ENCODE peak calls at places on chromosomes 4 and X, in nine cellular contexts. One of them, this sample, is unnamed.

GRCh38 chr4:66564901-66565648 is 894.8 kb upstream of the EPHA5 start:
- DNase-seq in colonic mucosa: no peak
- DNase-seq in RCC 7860: peak
- DNase-seq in nephron progenitor cell: no peak
- DNase-seq in NCI-H510A treated with DMSO at 0.1 percent for 48 hours: no peak
- DNase-seq in endothelial cell: no peak
- DNase-seq in HFF-Myc: no peak
- DNase-seq in activated naive CD4-positive, alpha-beta T cell treated with anti-CD3 and anti-CD28 coated beads, Interleukin-2, amount 10 ng/mL, durations not matched to agents 7 days and 5 days: no peak
- DNase-seq in uterus: no peak
- DNase-seq in this sample: no peak

GRCh38 chr4:123953556-123953955 is 557.0 kb downstream of the SPRY1 start:
- DNase-seq in endothelial cell: no peak
- DNase-seq in activated naive CD4-positive, alpha-beta T cell treated with anti-CD3 and anti-CD28 coated beads, Interleukin-2, amount 10 ng/mL, durations not matched to agents 7 days and 5 days: no peak
- DNase-seq in nephron progenitor cell: no peak
- DNase-seq in HFF-Myc: no peak
- DNase-seq in RCC 7860: no peak
- DNase-seq in uterus: no peak
- DNase-seq in colonic mucosa: no peak
- DNase-seq in NCI-H510A treated with DMSO at 0.1 percent for 48 hours: no peak
- DNase-seq in this sample: no peak

GRCh38 chr4:168868856-168869201 is 141.2 kb downstream of the CBR4 start:
- DNase-seq in colonic mucosa: no peak
- DNase-seq in RCC 7860: no peak
- DNase-seq in uterus: no peak
- DNase-seq in endothelial cell: no peak
- DNase-seq in activated naive CD4-positive, alpha-beta T cell treated with anti-CD3 and anti-CD28 coated beads, Interleukin-2, amount 10 ng/mL, durations not matched to agents 7 days and 5 days: no peak
- DNase-seq in NCI-H510A treated with DMSO at 0.1 percent for 48 hours: no peak
- DNase-seq in HFF-Myc: no peak
- DNase-seq in nephron progenitor cell: no peak
- DNase-seq in this sample: peak

GRCh38 chr4:51930557-51930956 is 87.6 kb downstream of the DCUN1D4 start:
- DNase-seq in NCI-H510A treated with DMSO at 0.1 percent for 48 hours: no peak
- DNase-seq in uterus: no peak
- DNase-seq in RCC 7860: no peak
- DNase-seq in colonic mucosa: no peak
- DNase-seq in activated naive CD4-positive, alpha-beta T cell treated with anti-CD3 and anti-CD28 coated beads, Interleukin-2, amount 10 ng/mL, durations not matched to agents 7 days and 5 days: no peak
- DNase-seq in HFF-Myc: no peak
- DNase-seq in nephron progenitor cell: no peak
- DNase-seq in endothelial cell: no peak
- DNase-seq in this sample: no peak

GRCh38 chrX:138710311-138710791 is 1.2 kb downstream of the FGF13 start:
- DNase-seq in uterus: no peak
- DNase-seq in activated naive CD4-positive, alpha-beta T cell treated with anti-CD3 and anti-CD28 coated beads, Interleukin-2, amount 10 ng/mL, durations not matched to agents 7 days and 5 days: no peak
- DNase-seq in NCI-H510A treated with DMSO at 0.1 percent for 48 hours: no peak
- DNase-seq in colonic mucosa: no peak
- DNase-seq in endothelial cell: peak
- DNase-seq in RCC 7860: no peak
- DNase-seq in nephron progenitor cell: peak
- DNase-seq in HFF-Myc: no peak
- DNase-seq in this sample: no peak

GRCh38 chr4:15714616-15715015 is 11.8 kb downstream of the BST1 start:
- DNase-seq in colonic mucosa: no peak
- DNase-seq in NCI-H510A treated with DMSO at 0.1 percent for 48 hours: no peak
- DNase-seq in activated naive CD4-positive, alpha-beta T cell treated with anti-CD3 and anti-CD28 coated beads, Interleukin-2, amount 10 ng/mL, durations not matched to agents 7 days and 5 days: no peak
- DNase-seq in RCC 7860: no peak
- DNase-seq in uterus: no peak
- DNase-seq in nephron progenitor cell: no peak
- DNase-seq in endothelial cell: no peak
- DNase-seq in HFF-Myc: peak
- DNase-seq in this sample: no peak

GRCh38 chrX:10722804-10723364 is 102.5 kb upstream of the MID1 start:
- DNase-seq in nephron progenitor cell: peak
- DNase-seq in activated naive CD4-positive, alpha-beta T cell treated with anti-CD3 and anti-CD28 coated beads, Interleukin-2, amount 10 ng/mL, durations not matched to agents 7 days and 5 days: peak
- DNase-seq in uterus: peak
- DNase-seq in RCC 7860: peak
- DNase-seq in colonic mucosa: peak
- DNase-seq in endothelial cell: peak
- DNase-seq in NCI-H510A treated with DMSO at 0.1 percent for 48 hours: peak
- DNase-seq in HFF-Myc: peak
- DNase-seq in this sample: peak

GRCh38 chr4:42282081-42282901 is 115.0 kb upstream of the SHISA3 start:
- DNase-seq in endothelial cell: peak
- DNase-seq in uterus: peak
- DNase-seq in nephron progenitor cell: peak
- DNase-seq in RCC 7860: peak
- DNase-seq in HFF-Myc: peak
- DNase-seq in activated naive CD4-positive, alpha-beta T cell treated with anti-CD3 and anti-CD28 coated beads, Interleukin-2, amount 10 ng/mL, durations not matched to agents 7 days and 5 days: peak
- DNase-seq in colonic mucosa: peak
- DNase-seq in NCI-H510A treated with DMSO at 0.1 percent for 48 hours: peak
- DNase-seq in this sample: no peak

GRCh38 chr4:85681194-85681803 is 206.3 kb downstream of the ARHGAP24 start:
- DNase-seq in endothelial cell: no peak
- DNase-seq in NCI-H510A treated with DMSO at 0.1 percent for 48 hours: no peak
- DNase-seq in nephron progenitor cell: no peak
- DNase-seq in colonic mucosa: peak
- DNase-seq in activated naive CD4-positive, alpha-beta T cell treated with anti-CD3 and anti-CD28 coated beads, Interleukin-2, amount 10 ng/mL, durations not matched to agents 7 days and 5 days: no peak
- DNase-seq in RCC 7860: no peak
- DNase-seq in HFF-Myc: peak
- DNase-seq in uterus: no peak
- DNase-seq in this sample: no peak

GRCh38 chr4:30717208-30718020 is 2.8 kb upstream of the PCDH7 start:
- DNase-seq in HFF-Myc: no peak
- DNase-seq in nephron progenitor cell: peak
- DNase-seq in RCC 7860: peak
- DNase-seq in uterus: peak
- DNase-seq in colonic mucosa: peak
- DNase-seq in activated naive CD4-positive, alpha-beta T cell treated with anti-CD3 and anti-CD28 coated beads, Interleukin-2, amount 10 ng/mL, durations not matched to agents 7 days and 5 days: peak
- DNase-seq in NCI-H510A treated with DMSO at 0.1 percent for 48 hours: peak
- DNase-seq in endothelial cell: peak
- DNase-seq in this sample: no peak

GRCh38 chrX:32116047-32116446 is 1044.2 kb upstream of the FTHL17 start:
- DNase-seq in colonic mucosa: no peak
- DNase-seq in endothelial cell: no peak
- DNase-seq in RCC 7860: no peak
- DNase-seq in HFF-Myc: no peak
- DNase-seq in uterus: no peak
- DNase-seq in activated naive CD4-positive, alpha-beta T cell treated with anti-CD3 and anti-CD28 coated beads, Interleukin-2, amount 10 ng/mL, durations not matched to agents 7 days and 5 days: no peak
- DNase-seq in nephron progenitor cell: no peak
- DNase-seq in NCI-H510A treated with DMSO at 0.1 percent for 48 hours: no peak
- DNase-seq in this sample: no peak

GRCh38 chr4:5220028-5220427 is 168.7 kb downstream of the STK32B start:
- DNase-seq in HFF-Myc: no peak
- DNase-seq in activated naive CD4-positive, alpha-beta T cell treated with anti-CD3 and anti-CD28 coated beads, Interleukin-2, amount 10 ng/mL, durations not matched to agents 7 days and 5 days: no peak
- DNase-seq in colonic mucosa: no peak
- DNase-seq in endothelial cell: no peak
- DNase-seq in NCI-H510A treated with DMSO at 0.1 percent for 48 hours: no peak
- DNase-seq in nephron progenitor cell: peak
- DNase-seq in RCC 7860: no peak
- DNase-seq in uterus: no peak
- DNase-seq in this sample: peak

GRCh38 chr4:45078201-45078600 is 351.8 kb upstream of the GNPDA2 start:
- DNase-seq in HFF-Myc: no peak
- DNase-seq in nephron progenitor cell: no peak
- DNase-seq in NCI-H510A treated with DMSO at 0.1 percent for 48 hours: no peak
- DNase-seq in endothelial cell: no peak
- DNase-seq in activated naive CD4-positive, alpha-beta T cell treated with anti-CD3 and anti-CD28 coated beads, Interleukin-2, amount 10 ng/mL, durations not matched to agents 7 days and 5 days: no peak
- DNase-seq in colonic mucosa: no peak
- DNase-seq in uterus: no peak
- DNase-seq in RCC 7860: no peak
- DNase-seq in this sample: no peak

GRCh38 chr4:6092131-6092530 is 73.9 kb upstream of the C4orf50 start:
- DNase-seq in nephron progenitor cell: no peak
- DNase-seq in RCC 7860: no peak
- DNase-seq in NCI-H510A treated with DMSO at 0.1 percent for 48 hours: peak
- DNase-seq in colonic mucosa: no peak
- DNase-seq in uterus: no peak
- DNase-seq in HFF-Myc: no peak
- DNase-seq in endothelial cell: no peak
- DNase-seq in activated naive CD4-positive, alpha-beta T cell treated with anti-CD3 and anti-CD28 coated beads, Interleukin-2, amount 10 ng/mL, durations not matched to agents 7 days and 5 days: no peak
- DNase-seq in this sample: no peak

GRCh38 chr4:106496066-106496465 is 127.5 kb upstream of the GIMD1 start:
- DNase-seq in RCC 7860: no peak
- DNase-seq in activated naive CD4-positive, alpha-beta T cell treated with anti-CD3 and anti-CD28 coated beads, Interleukin-2, amount 10 ng/mL, durations not matched to agents 7 days and 5 days: no peak
- DNase-seq in endothelial cell: no peak
- DNase-seq in colonic mucosa: no peak
- DNase-seq in HFF-Myc: no peak
- DNase-seq in NCI-H510A treated with DMSO at 0.1 percent for 48 hours: no peak
- DNase-seq in uterus: no peak
- DNase-seq in nephron progenitor cell: no peak
- DNase-seq in this sample: no peak

GRCh38 chr4:61556277-61556676 is 356.2 kb downstream of the ADGRL3 start:
- DNase-seq in colonic mucosa: no peak
- DNase-seq in activated naive CD4-positive, alpha-beta T cell treated with anti-CD3 and anti-CD28 coated beads, Interleukin-2, amount 10 ng/mL, durations not matched to agents 7 days and 5 days: no peak
- DNase-seq in nephron progenitor cell: no peak
- DNase-seq in uterus: no peak
- DNase-seq in endothelial cell: no peak
- DNase-seq in HFF-Myc: no peak
- DNase-seq in RCC 7860: no peak
- DNase-seq in NCI-H510A treated with DMSO at 0.1 percent for 48 hours: no peak
- DNase-seq in this sample: no peak

GRCh38 chrX:46204721-46205422 is 340.3 kb downstream of the ZNF674 start:
- DNase-seq in colonic mucosa: no peak
- DNase-seq in RCC 7860: peak
- DNase-seq in activated naive CD4-positive, alpha-beta T cell treated with anti-CD3 and anti-CD28 coated beads, Interleukin-2, amount 10 ng/mL, durations not matched to agents 7 days and 5 days: no peak
- DNase-seq in uterus: no peak
- DNase-seq in NCI-H510A treated with DMSO at 0.1 percent for 48 hours: no peak
- DNase-seq in HFF-Myc: no peak
- DNase-seq in endothelial cell: no peak
- DNase-seq in nephron progenitor cell: no peak
- DNase-seq in this sample: no peak

GRCh38 chrX:68571292-68572256 is 72.7 kb downstream of the YIPF6 start:
- DNase-seq in endothelial cell: no peak
- DNase-seq in RCC 7860: peak
- DNase-seq in NCI-H510A treated with DMSO at 0.1 percent for 48 hours: no peak
- DNase-seq in activated naive CD4-positive, alpha-beta T cell treated with anti-CD3 and anti-CD28 coated beads, Interleukin-2, amount 10 ng/mL, durations not matched to agents 7 days and 5 days: no peak
- DNase-seq in colonic mucosa: no peak
- DNase-seq in uterus: no peak
- DNase-seq in HFF-Myc: peak
- DNase-seq in nephron progenitor cell: no peak
- DNase-seq in this sample: no peak

GRCh38 chrX:317424-318067 is 1.1 kb downstream of the GTPBP6 start:
- DNase-seq in NCI-H510A treated with DMSO at 0.1 percent for 48 hours: no peak
- DNase-seq in HFF-Myc: no peak
- DNase-seq in activated naive CD4-positive, alpha-beta T cell treated with anti-CD3 and anti-CD28 coated beads, Interleukin-2, amount 10 ng/mL, durations not matched to agents 7 days and 5 days: no peak
- DNase-seq in endothelial cell: no peak
- DNase-seq in RCC 7860: no peak
- DNase-seq in uterus: no peak
- DNase-seq in nephron progenitor cell: no peak
- DNase-seq in colonic mucosa: no peak
- DNase-seq in this sample: no peak

GRCh38 chr4:36159208-36159607 is 85.1 kb downstream of the ARAP2 start:
- DNase-seq in uterus: no peak
- DNase-seq in endothelial cell: peak
- DNase-seq in colonic mucosa: no peak
- DNase-seq in RCC 7860: no peak
- DNase-seq in activated naive CD4-positive, alpha-beta T cell treated with anti-CD3 and anti-CD28 coated beads, Interleukin-2, amount 10 ng/mL, durations not matched to agents 7 days and 5 days: no peak
- DNase-seq in HFF-Myc: no peak
- DNase-seq in nephron progenitor cell: no peak
- DNase-seq in NCI-H510A treated with DMSO at 0.1 percent for 48 hours: no peak
- DNase-seq in this sample: no peak

GRCh38 chrX:153469811-153470410 is 465 bp downstream of the HAUS7 start:
- DNase-seq in uterus: no peak
- DNase-seq in endothelial cell: peak
- DNase-seq in HFF-Myc: no peak
- DNase-seq in colonic mucosa: no peak
- DNase-seq in NCI-H510A treated with DMSO at 0.1 percent for 48 hours: no peak
- DNase-seq in activated naive CD4-positive, alpha-beta T cell treated with anti-CD3 and anti-CD28 coated beads, Interleukin-2, amount 10 ng/mL, durations not matched to agents 7 days and 5 days: peak
- DNase-seq in nephron progenitor cell: peak
- DNase-seq in RCC 7860: peak
- DNase-seq in this sample: no peak

GRCh38 chr4:139167774-139168444 is 9.1 kb downstream of the ELF2 start:
- DNase-seq in colonic mucosa: no peak
- DNase-seq in uterus: no peak
- DNase-seq in NCI-H510A treated with DMSO at 0.1 percent for 48 hours: peak
- DNase-seq in HFF-Myc: no peak
- DNase-seq in RCC 7860: no peak
- DNase-seq in activated naive CD4-positive, alpha-beta T cell treated with anti-CD3 and anti-CD28 coated beads, Interleukin-2, amount 10 ng/mL, durations not matched to agents 7 days and 5 days: no peak
- DNase-seq in nephron progenitor cell: no peak
- DNase-seq in endothelial cell: no peak
- DNase-seq in this sample: no peak

GRCh38 chr4:128676095-128676494 is 133.4 kb upstream of the JADE1 start:
- DNase-seq in HFF-Myc: no peak
- DNase-seq in colonic mucosa: no peak
- DNase-seq in RCC 7860: no peak
- DNase-seq in uterus: no peak
- DNase-seq in NCI-H510A treated with DMSO at 0.1 percent for 48 hours: no peak
- DNase-seq in nephron progenitor cell: no peak
- DNase-seq in activated naive CD4-positive, alpha-beta T cell treated with anti-CD3 and anti-CD28 coated beads, Interleukin-2, amount 10 ng/mL, durations not matched to agents 7 days and 5 days: no peak
- DNase-seq in endothelial cell: no peak
- DNase-seq in this sample: no peak

GRCh38 chr4:105709081-105709450 is 482 bp downstream of the GSTCD start:
- DNase-seq in activated naive CD4-positive, alpha-beta T cell treated with anti-CD3 and anti-CD28 coated beads, Interleukin-2, amount 10 ng/mL, durations not matched to agents 7 days and 5 days: no peak
- DNase-seq in uterus: no peak
- DNase-seq in HFF-Myc: no peak
- DNase-seq in endothelial cell: peak
- DNase-seq in NCI-H510A treated with DMSO at 0.1 percent for 48 hours: peak
- DNase-seq in colonic mucosa: peak
- DNase-seq in nephron progenitor cell: no peak
- DNase-seq in RCC 7860: no peak
- DNase-seq in this sample: no peak

GRCh38 chr4:186144596-186145569 is 40.4 kb downstream of the FAM149A start:
- DNase-seq in endothelial cell: peak
- DNase-seq in uterus: peak
- DNase-seq in colonic mucosa: peak
- DNase-seq in HFF-Myc: no peak
- DNase-seq in activated naive CD4-positive, alpha-beta T cell treated with anti-CD3 and anti-CD28 coated beads, Interleukin-2, amount 10 ng/mL, durations not matched to agents 7 days and 5 days: peak
- DNase-seq in RCC 7860: peak
- DNase-seq in NCI-H510A treated with DMSO at 0.1 percent for 48 hours: no peak
- DNase-seq in nephron progenitor cell: peak
- DNase-seq in this sample: no peak

GRCh38 chr4:8155660-8156421 is 2.8 kb downstream of the ABLIM2 start:
- DNase-seq in endothelial cell: no peak
- DNase-seq in RCC 7860: no peak
- DNase-seq in activated naive CD4-positive, alpha-beta T cell treated with anti-CD3 and anti-CD28 coated beads, Interleukin-2, amount 10 ng/mL, durations not matched to agents 7 days and 5 days: no peak
- DNase-seq in nephron progenitor cell: no peak
- DNase-seq in colonic mucosa: no peak
- DNase-seq in NCI-H510A treated with DMSO at 0.1 percent for 48 hours: no peak
- DNase-seq in HFF-Myc: no peak
- DNase-seq in uterus: no peak
- DNase-seq in this sample: no peak

GRCh38 chrX:109872021-109872730 is 130.7 kb upstream of the TMEM164 start:
- DNase-seq in NCI-H510A treated with DMSO at 0.1 percent for 48 hours: no peak
- DNase-seq in endothelial cell: no peak
- DNase-seq in uterus: no peak
- DNase-seq in RCC 7860: no peak
- DNase-seq in activated naive CD4-positive, alpha-beta T cell treated with anti-CD3 and anti-CD28 coated beads, Interleukin-2, amount 10 ng/mL, durations not matched to agents 7 days and 5 days: no peak
- DNase-seq in HFF-Myc: no peak
- DNase-seq in colonic mucosa: no peak
- DNase-seq in nephron progenitor cell: no peak
- DNase-seq in this sample: no peak

GRCh38 chr4:81215936-81216335 is 914 bp upstream of the PRKG2 start:
- DNase-seq in HFF-Myc: no peak
- DNase-seq in activated naive CD4-positive, alpha-beta T cell treated with anti-CD3 and anti-CD28 coated beads, Interleukin-2, amount 10 ng/mL, durations not matched to agents 7 days and 5 days: no peak
- DNase-seq in endothelial cell: no peak
- DNase-seq in NCI-H510A treated with DMSO at 0.1 percent for 48 hours: no peak
- DNase-seq in colonic mucosa: no peak
- DNase-seq in nephron progenitor cell: no peak
- DNase-seq in uterus: no peak
- DNase-seq in RCC 7860: no peak
- DNase-seq in this sample: no peak